ENCODE peak calls at places on chromosomes 1 and 21, in four cellular contexts. M is SK-N-SH, L is IMR-90, A is HepG2. D is an unnamed sample.

GRCh38 chr1:48936436-48936835 is 159.7 kb upstream of the BEND5 start:
- DNase-seq in A (no peak), M (no peak), L (no peak), D (peak)

GRCh38 chr1:64979358-64979757 is 13.0 kb upstream of the JAK1 start:
- DNase-seq in M (no peak), A (no peak), L (no peak), D (no peak)

GRCh38 chr21:20169812-20170576 is 828.2 kb upstream of the NCAM2 start:
- DNase-seq in L (no peak), M (no peak), A (no peak), D (no peak)

GRCh38 chr1:2233468-2233867 is 5.3 kb downstream of the SKI start:
- DNase-seq in A (no peak), M (no peak), L (no peak), D (no peak)

GRCh38 chr1:201610806-201611205 is 71.9 kb downstream of the NAV1 start:
- DNase-seq in M (no peak), A (no peak), L (no peak), D (no peak)

GRCh38 chr21:42512346-42513034 is 1.2 kb upstream of the SLC37A1 start:
- DNase-seq in A (no peak), M (no peak), L (no peak), D (no peak)

GRCh38 chr1:201329286-201329685 is 46.0 kb downstream of the PKP1 start:
- DNase-seq in A (no peak), L (peak), M (no peak), D (no peak)

GRCh38 chr1:229185913-229186312 is 85.0 kb upstream of the RAB4A start:
- DNase-seq in M (no peak), A (no peak), L (no peak), D (no peak)

GRCh38 chr21:29938968-29939858 is 583 bp downstream of the GRIK1 start:
- DNase-seq in L (no peak), A (no peak), M (peak), D (no peak)

GRCh38 chr1:156095906-156096508 is 13.7 kb upstream of the MEX3A start:
- DNase-seq in M (no peak), A (no peak), L (no peak), D (no peak)

GRCh38 chr1:6041432-6042062 is 4.1 kb upstream of the KCNAB2 start:
- DNase-seq in L (no peak), A (no peak), M (peak), D (peak)

GRCh38 chr1:42779725-42780124 is 5.1 kb upstream of the TMEM269 start:
- DNase-seq in A (no peak), M (no peak), L (no peak), D (no peak)

GRCh38 chr1:51284487-51284954 is 45.8 kb downstream of the TTC39A start:
- DNase-seq in L (peak), M (peak), A (peak), D (no peak)

DNA sequence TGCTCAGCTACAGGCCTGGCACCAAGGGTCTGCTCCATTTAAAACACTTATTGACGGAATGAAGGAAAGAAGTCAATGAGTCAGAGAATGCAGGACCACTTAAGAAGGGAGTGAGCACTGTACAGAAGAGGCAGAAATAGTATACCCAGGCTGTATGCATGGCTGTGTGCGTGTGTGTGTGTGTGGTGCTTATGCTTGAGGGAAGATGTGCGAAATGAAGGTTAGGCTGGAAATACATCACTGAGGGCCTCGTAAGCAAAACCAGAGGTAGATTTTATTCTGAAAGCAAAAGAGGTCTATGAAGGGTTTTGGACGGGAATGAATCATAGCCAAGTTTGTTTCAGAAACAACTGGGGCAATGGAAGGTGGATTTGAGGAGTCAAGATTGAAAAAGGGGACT is 9.7 kb upstream of the ADGRB2 start:
- DNase-seq in M (no peak), A (no peak), L (no peak), D (no peak)
- TF ChIP-seq USF2 in M (no peak), A (no peak), L (no peak), D (no peak)

GRCh38 chr1:234494049-234494448 is 15.1 kb upstream of the TARBP1 start:
- DNase-seq in A (no peak), L (no peak), M (no peak), D (no peak)
- H3K4me3 ChIP-seq in A (no peak), L (no peak), M (no peak), D (no peak)

GRCh38 chr21:27507695-27508094 is 540.8 kb upstream of the ADAMTS5 start:
- DNase-seq in M (no peak), A (no peak), L (no peak), D (no peak)

GRCh38 chr21:27502801-27503200 is 535.9 kb upstream of the ADAMTS5 start:
- DNase-seq in L (no peak), M (no peak), A (no peak), D (no peak)

GRCh38 chr21:27511241-27511640 is 544.4 kb upstream of the ADAMTS5 start:
- DNase-seq in M (no peak), A (no peak), L (no peak), D (no peak)

GRCh38 chr21:27505516-27505915 is 538.6 kb upstream of the ADAMTS5 start:
- DNase-seq in M (no peak), A (no peak), L (peak), D (no peak)
- TF ChIP-seq SMC3 in M (no peak), A (no peak), L (no peak), D (no peak)

GRCh38 chr1:216665381-216665780 is 57.8 kb downstream of the ESRRG start:
- DNase-seq in M (no peak), A (no peak), L (peak), D (no peak)
- TF ChIP-seq USF2 in M (no peak), A (no peak), L (no peak), D (no peak)

GRCh38 chr1:111270781-111271463 is 19.7 kb upstream of the CHIA start:
- DNase-seq in M (peak), L (no peak), A (no peak), D (no peak)
- H3K4me3 ChIP-seq in M (no peak), L (no peak), A (no peak), D (no peak)

D was measured in A549.